ENCODE peak calls at places on chromosome 19, in seven cellular contexts. H, J, O, I, Y, D and B are unnamed samples.

GRCh38 chr19:18437481-18438330 is at the start of gene ISYNA1:
- DNase-seq in H (peak; percentile 76), J (peak; percentile 73), O (no peak), I (peak; percentile 51), Y (peak; percentile 60), D (peak; percentile 67), B (peak; percentile 39)

GRCh38 chr19:13103585-13103923 is 896 bp upstream of the LYL1 start:
- DNase-seq in H (no peak), J (no peak), O (no peak), I (no peak), Y (no peak), D (no peak), B (no peak)

GRCh38 chr19:53182202-53182601 is 11.0 kb downstream of the ZNF665 start:
- DNase-seq in H (no peak), J (no peak), O (no peak), I (no peak), Y (no peak), D (no peak), B (no peak)

GRCh38 chr19:33320636-33321035 is 18.3 kb upstream of the CEBPA start:
- DNase-seq in H (no peak), J (no peak), O (no peak), I (no peak), Y (no peak), D (no peak), B (no peak)

GRCh38 chr19:13917888-13918406 is 11.9 kb downstream of the CC2D1A start:
- DNase-seq in H (no peak), J (no peak), O (no peak), I (no peak), Y (no peak), D (no peak), B (no peak)

GRCh38 chr19:35882074-35882832 is 13.9 kb downstream of the APLP1 start:
- DNase-seq in H (no peak), J (no peak), O (peak; percentile 87), I (peak; percentile 51), Y (peak; percentile 24), D (peak; percentile 82), B (peak; percentile 33)

GRCh38 chr19:51119089-51119488 is 5.6 kb upstream of the SIGLEC9 start:
- DNase-seq in H (no peak), J (no peak), O (no peak), I (no peak), Y (no peak), D (no peak), B (no peak)

GRCh38 chr19:13044160-13044853 is 49.0 kb downstream of the NFIX start:
- DNase-seq in H (no peak), J (peak; percentile 67), O (no peak), I (no peak), Y (no peak), D (no peak), B (no peak)

GRCh38 chr19:5364674-5365073 is 24.1 kb upstream of the PTPRS start:
- DNase-seq in H (no peak), J (no peak), O (no peak), I (no peak), Y (no peak), D (no peak), B (no peak)

GRCh38 chr19:485583-486236 is 10.6 kb upstream of the MADCAM1 start:
- DNase-seq in H (peak; percentile 69), J (no peak), O (no peak), I (peak; percentile 33), Y (no peak), D (no peak), B (no peak)

GRCh38 chr19:50889638-50890037 is 16.4 kb downstream of the KLK2 start:
- DNase-seq in H (no peak), J (no peak), O (no peak), I (no peak), Y (no peak), D (no peak), B (no peak)

GRCh38 chr19:39365531-39365930 is 23.3 kb downstream of the SAMD4B start:
- DNase-seq in H (no peak), J (no peak), O (no peak), I (no peak), Y (no peak), D (no peak), B (no peak)

GRCh38 chr19:45476349-45476717 is 8.5 kb downstream of the FOSB start:
- DNase-seq in H (no peak), J (no peak), O (no peak), I (no peak), Y (peak; percentile 51), D (no peak), B (no peak)

GRCh38 chr19:17125052-17125727 is 49.6 kb downstream of the MYO9B start:
- DNase-seq in H (no peak), J (peak; percentile 54), O (no peak), I (no peak), Y (peak; percentile 28), D (no peak), B (peak; percentile 87)

GRCh38 chr19:35959040-35959967 is 23.1 kb downstream of the LRFN3 start:
- DNase-seq in H (peak; percentile 61), J (peak; percentile 91), O (no peak), I (no peak), Y (peak; percentile 75), D (peak; percentile 60), B (peak; percentile 86)

GRCh38 chr19:56383826-56384605 is 9.3 kb downstream of the ZNF582 start:
- DNase-seq in H (no peak), J (no peak), O (no peak), I (no peak), Y (no peak), D (no peak), B (no peak)

GRCh38 chr19:31749231-31749630 is 400.0 kb upstream of the TSHZ3 start:
- DNase-seq in H (no peak), J (no peak), O (no peak), I (no peak), Y (no peak), D (no peak), B (no peak)

GRCh38 chr19:23531231-23531790 is 136.0 kb upstream of the ZNF91 start:
- DNase-seq in H (no peak), J (no peak), O (no peak), I (no peak), Y (no peak), D (no peak), B (no peak)

GRCh38 chr19:29634731-29635130 is 28.6 kb downstream of the POP4 start:
- DNase-seq in H (no peak), J (no peak), O (no peak), I (no peak), Y (no peak), D (no peak), B (no peak)

GRCh38 chr19:33370783-33371182 is 2.7 kb upstream of the CEBPG start:
- DNase-seq in H (no peak), J (no peak), O (no peak), I (no peak), Y (no peak), D (no peak), B (no peak)

GRCh38 chr19:49473868-49474544 is at the start of gene FLT3LG:
- DNase-seq in H (peak; percentile 87), J (peak; percentile 96), O (no peak), I (peak; percentile 69), Y (peak; percentile 90), D (peak; percentile 86), B (peak; percentile 82)

GRCh38 chr19:18397242-18398202 is at the start of gene LRRC25:
- DNase-seq in H (peak; percentile 69), J (no peak), O (no peak), I (peak; percentile 59), Y (no peak), D (no peak), B (no peak)

GRCh38 chr19:48735031-48735615 is 5.3 kb downstream of the RASIP1 start:
- DNase-seq in H (no peak), J (no peak), O (no peak), I (no peak), Y (no peak), D (peak; percentile 84), B (no peak)

DNA sequence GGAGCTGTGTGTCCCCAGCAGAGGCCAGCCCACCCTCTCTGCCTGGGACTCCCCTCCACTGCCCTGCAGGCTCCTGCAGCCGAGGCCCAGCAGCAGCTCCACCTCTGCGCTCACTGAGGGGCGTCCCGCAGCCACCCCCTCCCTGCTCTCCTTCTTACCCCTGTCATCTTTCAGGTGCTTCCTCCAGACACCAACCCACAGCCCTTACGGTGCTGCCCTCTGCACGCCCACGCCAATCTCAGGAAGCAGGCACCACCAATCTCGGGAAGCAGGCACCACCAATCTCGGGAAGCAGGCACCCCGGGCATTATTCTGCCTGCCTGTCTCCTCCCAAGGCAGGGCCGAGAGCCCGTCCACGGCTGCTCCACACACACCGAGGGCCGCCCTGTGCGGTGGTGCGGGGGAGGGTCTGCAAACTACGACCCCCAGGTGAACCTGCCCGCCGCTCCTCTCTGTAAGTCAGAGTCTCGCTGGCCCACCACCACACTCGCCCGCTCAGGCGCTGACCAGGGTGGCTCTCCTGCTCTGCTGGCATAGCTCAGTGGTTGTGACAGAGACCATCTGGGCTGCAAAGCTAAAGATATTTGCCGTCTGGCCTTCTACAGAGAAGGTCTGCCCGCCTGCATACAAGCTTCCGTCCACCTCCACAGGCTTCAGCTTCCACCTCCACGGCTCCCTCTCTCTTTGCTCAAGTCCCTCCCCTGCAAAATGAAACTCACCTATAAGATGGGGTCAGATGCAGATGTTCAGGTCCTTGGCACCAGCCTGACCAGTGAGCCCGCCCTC is 2.9 kb downstream of the LSM7 start:
- DNase-seq in H (no peak), J (no peak), O (no peak), I (no peak), Y (no peak), D (no peak), B (no peak)
- H3K4me3 ChIP-seq in H (no peak overlapping the region), J (no peak overlapping the region), O (no peak overlapping the region), I (no peak overlapping the region), Y (no peak overlapping the region), D (no peak overlapping the region), B (no peak overlapping the region)

GRCh38 chr19:10392120-10392519 is 11.2 kb downstream of the CDC37 start:
- DNase-seq in H (no peak), J (no peak), O (no peak), I (no peak), Y (no peak), D (no peak), B (no peak)
- H3K36me3 ChIP-seq in H (peaks cover 55% of the 10 kb centered on the region), J (peaks cover 20% of the 10 kb centered on the region), O (peaks cover 7% of the 10 kb centered on the region), I (peaks cover 7% of the 10 kb centered on the region), Y (peaks cover 45% of the 10 kb centered on the region), D (peaks cover 48% of the 10 kb centered on the region), B (peaks cover 38% of the 10 kb centered on the region)

DNA sequence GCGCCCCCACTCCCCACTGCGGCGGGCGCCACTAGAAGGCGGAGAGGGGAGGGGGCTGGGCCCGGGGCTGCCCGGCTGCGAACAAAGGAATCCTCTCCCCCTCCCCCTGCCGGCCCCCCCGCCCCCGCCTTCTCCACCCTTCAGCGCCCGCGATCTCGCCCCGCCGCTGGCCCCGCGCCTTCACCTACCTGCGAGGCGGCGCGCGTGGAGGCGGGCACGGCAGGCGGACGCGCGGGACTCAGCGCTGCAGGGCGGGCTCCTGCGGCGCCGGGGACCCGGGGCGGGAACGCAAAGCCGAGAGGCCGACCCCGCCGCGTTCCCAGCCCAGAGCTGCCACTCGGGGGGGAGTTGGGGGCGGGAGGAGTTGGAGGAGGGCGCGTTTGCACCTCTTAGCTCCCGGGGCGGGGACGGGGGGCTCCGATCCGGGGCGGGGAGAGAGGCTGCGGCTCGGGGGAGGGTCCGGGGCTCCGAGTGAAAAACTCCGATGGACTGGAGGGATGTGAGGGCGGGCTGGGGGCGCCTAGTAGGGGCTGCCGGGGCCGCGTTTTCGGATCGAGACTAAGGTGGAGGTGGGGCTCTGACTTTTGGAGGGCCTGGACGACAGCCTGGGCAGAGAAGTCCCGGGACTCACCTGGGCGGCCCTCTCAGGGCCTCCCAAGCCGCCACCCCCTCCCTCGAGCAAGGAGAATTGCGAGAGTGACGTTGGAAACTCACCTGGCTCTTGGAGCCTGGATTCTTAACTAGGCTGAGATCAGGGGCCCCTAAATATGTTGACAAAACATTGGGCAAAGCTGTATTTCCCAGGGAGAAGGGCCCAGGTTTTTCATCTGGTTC is at the start of gene FBN3:
- DNase-seq in H (no peak), J (no peak), O (no peak), I (no peak), Y (no peak), D (no peak), B (no peak)
- H3K27ac ChIP-seq in H (no peak within 1 kb of the TSS), J (no peak within 1 kb of the TSS), O (no peak within 1 kb of the TSS), I (no peak within 1 kb of the TSS), Y (no peak within 1 kb of the TSS), D (no peak within 1 kb of the TSS), B (no peak within 1 kb of the TSS)

GRCh38 chr19:3048190-3048533 is 14.1 kb downstream of the TLE5 start:
- DNase-seq in H (no peak), J (no peak), O (no peak), I (no peak), Y (no peak), D (no peak), B (no peak)
- H3K4me3 ChIP-seq in H (peak overlapping the region; percentile 56), J (no peak overlapping the region), O (no peak overlapping the region), I (no peak overlapping the region), Y (no peak overlapping the region), D (no peak overlapping the region), B (peak overlapping the region; percentile 24)